ENCODE peak calls at places on chromosomes 13 and 19, in seven cellular contexts. F is keratinocyte, K is suprapubic skin, E is stomach, V is endodermal cell, X is A549, B is right lobe of liver. O is an unnamed sample.

GRCh38 chr13:71695662-71696061 is 171.3 kb downstream of the DACH1 start:
- DNase-seq in B (no peak), K (no peak), F (no peak), E (no peak), V (no peak), X (no peak), O (no peak)

GRCh38 chr13:24007979-24008620 is 110.8 kb upstream of the C1QTNF9B start:
- DNase-seq in B (no peak), X (no peak), F (no peak), E (no peak), K (no peak), V (no peak), O (no peak)

GRCh38 chr13:54433511-54434206 is 1405.0 kb downstream of the OLFM4 start:
- DNase-seq in V (no peak), X (no peak), F (no peak), E (peak), B (no peak), K (no peak), O (no peak)

GRCh38 chr13:89701913-89702312 is 1645.6 kb upstream of the MIR17HG start:
- DNase-seq in K (no peak), X (no peak), V (no peak), B (no peak), E (no peak), F (no peak), O (no peak)

GRCh38 chr13:97855570-97855970 is 97.9 kb upstream of the IPO5 start:
- DNase-seq in V (peak), K (no peak), F (peak), E (no peak), B (no peak), X (peak), O (no peak)

GRCh38 chr19:54183431-54183830 is 5.9 kb downstream of the MBOAT7 start:
- DNase-seq in K (no peak), V (no peak), E (no peak), B (no peak), X (no peak), F (no peak), O (no peak)

GRCh38 chr13:99258210-99258860 is at the start of gene GPR18:
- DNase-seq in V (no peak), F (no peak), E (no peak), K (no peak), B (no peak), X (no peak), O (no peak)

GRCh38 chr13:44760434-44760833 is 184.3 kb upstream of the TSC22D1 start:
- DNase-seq in V (no peak), K (no peak), X (no peak), E (no peak), B (no peak), F (no peak), O (no peak)

GRCh38 chr19:56988271-56988670 is 131.5 kb upstream of the USP29 start:
- DNase-seq in B (no peak), E (no peak), V (no peak), F (no peak), X (no peak), K (no peak), O (no peak)

GRCh38 chr19:55322495-55322894 is 2.6 kb downstream of the TMEM150B start:
- DNase-seq in K (no peak), F (no peak), X (no peak), V (no peak), E (no peak), B (no peak), O (no peak)

GRCh38 chr13:71879945-71880344 is 12.9 kb upstream of the DACH1 start:
- DNase-seq in F (no peak), B (no peak), X (no peak), V (no peak), K (no peak), E (no peak), O (no peak)

GRCh38 chr19:17505218-17505617 is 6.2 kb upstream of the PGLS start:
- DNase-seq in E (no peak), K (no peak), F (no peak), B (no peak), V (no peak), X (no peak), O (no peak)

GRCh38 chr19:42634409-42635232 is 39.9 kb upstream of the CEACAM8 start:
- DNase-seq in F (no peak), X (peak), E (peak), K (no peak), V (peak), B (no peak), O (no peak)

GRCh38 chr19:13398780-13399726 is 107.2 kb downstream of the CACNA1A start:
- DNase-seq in X (peak), E (no peak), K (no peak), V (no peak), B (no peak), F (peak), O (no peak)

GRCh38 chr19:28349604-28350003 is 863.3 kb downstream of the UQCRFS1 start:
- DNase-seq in V (no peak), E (no peak), B (no peak), K (no peak), X (no peak), F (no peak), O (no peak)

GRCh38 chr19:38528213-38528755 is 89.5 kb downstream of the MAP4K1 start:
- DNase-seq in F (no peak), E (no peak), K (no peak), V (no peak), X (peak), B (no peak), O (no peak)

GRCh38 chr19:6481541-6482342 is at the start of gene DENND1C:
- DNase-seq in K (no peak), V (peak), F (no peak), X (peak), B (peak), E (peak), O (no peak)

GRCh38 chr19:34504273-34504808 is 22.8 kb downstream of the WTIP start:
- DNase-seq in F (no peak), B (no peak), V (no peak), K (no peak), X (no peak), E (no peak), O (no peak)

GRCh38 chr19:16660763-16661479 is at the start of gene TMEM38A:
- DNase-seq in X (no peak), E (peak), V (peak), F (no peak), B (peak), K (peak), O (no peak)

GRCh38 chr19:20269461-20269860 is 102.4 kb downstream of the ZNF486 start:
- DNase-seq in V (no peak), X (no peak), F (no peak), K (no peak), B (no peak), E (no peak), O (no peak)

GRCh38 chr13:22278336-22278929 is 607.6 kb downstream of the FGF9 start:
- DNase-seq in V (peak), B (peak), F (no peak), E (peak), K (no peak), X (peak), O (no peak)

GRCh38 chr13:106475852-106476251 is 59.6 kb downstream of the EFNB2 start:
- DNase-seq in F (no peak), E (no peak), K (no peak), B (no peak), X (no peak), V (no peak), O (no peak)

GRCh38 chr19:38551450-38551813 is 66.3 kb downstream of the MAP4K1 start:
- DNase-seq in X (no peak), V (no peak), B (no peak), E (no peak), K (no peak), F (no peak), O (no peak)

GRCh38 chr13:114222461-114222968 is 12.2 kb upstream of the CDC16 start:
- DNase-seq in X (no peak), V (no peak), B (no peak), E (no peak), F (no peak), K (no peak), O (no peak)

GRCh38 chr13:97288486-97288900 is 66.4 kb downstream of the MBNL2 start:
- DNase-seq in E (no peak), B (peak), K (no peak), V (no peak), X (no peak), F (no peak), O (no peak)

GRCh38 chr19:18478545-18479311 is 40.8 kb upstream of the ISYNA1 start:
- DNase-seq in E (peak), X (peak), V (no peak), K (peak), B (peak), F (no peak), O (peak)

GRCh38 chr19:16327911-16328823 is 3.5 kb downstream of the KLF2 start:
- DNase-seq in X (peak), B (peak), F (no peak), V (no peak), K (peak), E (peak), O (peak)

GRCh38 chr19:11381535-11382369 is 2.4 kb downstream of the EPOR start:
- DNase-seq in F (peak), X (peak), B (peak), K (peak), V (peak), E (peak), O (no peak)

GRCh38 chr19:40633207-40633606 is 32.0 kb downstream of the LTBP4 start:
- DNase-seq in X (no peak), V (no peak), B (no peak), K (no peak), E (no peak), F (no peak), O (no peak)

GRCh38 chr19:45496349-45496953 is 396 bp downstream of the RTN2 start:
- DNase-seq in B (peak), F (no peak), K (peak), V (peak), X (no peak), E (no peak), O (no peak)

GRCh38 chr19:35712910-35713845 is 4.6 kb upstream of the KMT2B start:
- DNase-seq in X (no peak), F (no peak), B (no peak), K (no peak), E (no peak), V (no peak), O (no peak)

GRCh38 chr19:8585894-8586750 is 8.9 kb upstream of the MYO1F start:
- DNase-seq in E (peak), B (peak), V (peak), K (peak), F (no peak), X (peak), O (no peak)

GRCh38 chr13:91278888-91279287 is 68.6 kb upstream of the MIR17HG start:
- DNase-seq in K (no peak), F (no peak), E (no peak), X (no peak), V (no peak), B (no peak), O (no peak)

GRCh38 chr13:31962661-31963345 is 68.8 kb upstream of the FRY start:
- DNase-seq in X (no peak), V (no peak), E (no peak), B (no peak), F (no peak), K (no peak), O (no peak)

GRCh38 chr19:33429891-33430673 is 56.6 kb downstream of the CEBPG start:
- DNase-seq in F (no peak), X (no peak), K (peak), E (no peak), V (no peak), B (no peak), O (no peak)

DNA sequence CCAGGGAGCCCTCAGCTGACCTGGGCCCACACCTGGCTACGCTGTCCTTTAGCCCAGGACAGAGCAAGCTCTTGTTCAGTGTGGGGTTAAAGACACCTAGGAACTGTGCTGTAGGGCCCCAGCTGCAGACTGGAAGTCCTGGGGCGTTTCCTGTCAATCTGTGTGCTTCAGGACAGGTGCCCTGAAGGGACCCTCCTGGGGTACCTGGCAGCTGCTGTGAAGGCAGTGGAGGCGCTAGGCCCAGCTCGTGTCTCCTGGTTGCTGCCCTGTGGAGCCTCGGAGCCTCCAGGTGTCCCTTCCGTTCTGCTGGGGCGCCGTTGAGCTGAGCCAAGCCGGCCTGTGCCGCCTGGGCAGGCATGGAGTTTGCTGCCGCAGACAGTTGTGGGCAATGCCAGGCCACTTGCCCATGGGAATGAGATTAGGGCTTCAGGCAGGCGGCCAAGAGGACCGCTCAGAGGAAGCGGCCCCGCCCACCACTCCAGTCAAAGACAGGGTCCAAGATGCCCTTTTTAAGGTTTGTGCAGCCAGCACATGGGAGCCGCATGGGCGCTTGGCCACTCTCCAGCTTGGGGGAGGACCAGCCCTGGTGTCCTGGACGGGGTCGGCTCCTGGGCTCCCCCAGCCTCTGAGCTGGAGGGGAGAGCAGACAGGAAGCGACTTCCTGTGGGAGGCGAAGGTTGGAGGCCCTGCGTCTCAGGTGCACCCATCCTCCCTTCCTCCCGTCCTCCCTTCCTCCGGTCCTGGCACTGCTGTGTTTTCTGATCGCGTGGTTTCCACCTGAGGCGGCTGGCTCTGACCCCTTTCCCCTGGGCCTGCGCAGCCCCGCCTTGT is 4.0 kb downstream of the PTBP1 start:
- DNase-seq in E (peak), B (peak), K (no peak), F (no peak), V (peak), X (no peak), O (peak)
- H3K4me3 ChIP-seq in E (peak), B (peak), K (peak), F (peak), V (peak), X (peak), O (peak)

GRCh38 chr19:2055871-2056809 is 5.1 kb upstream of the MKNK2 start:
- DNase-seq in B (peak), V (peak), E (no peak), X (peak), F (no peak), K (peak), O (no peak)

GRCh38 chr19:2058570-2059421 is 7.8 kb upstream of the MKNK2 start:
- DNase-seq in K (peak), X (no peak), V (no peak), F (no peak), E (no peak), B (no peak), O (no peak)

GRCh38 chr19:2056810-2057192 is 5.8 kb upstream of the MKNK2 start:
- DNase-seq in F (no peak), B (no peak), X (no peak), E (no peak), V (no peak), K (peak), O (no peak)

GRCh38 chr19:2059422-2060201 is 8.6 kb upstream of the MKNK2 start:
- DNase-seq in K (peak), F (no peak), V (no peak), B (peak), E (peak), X (peak), O (no peak)

DNA sequence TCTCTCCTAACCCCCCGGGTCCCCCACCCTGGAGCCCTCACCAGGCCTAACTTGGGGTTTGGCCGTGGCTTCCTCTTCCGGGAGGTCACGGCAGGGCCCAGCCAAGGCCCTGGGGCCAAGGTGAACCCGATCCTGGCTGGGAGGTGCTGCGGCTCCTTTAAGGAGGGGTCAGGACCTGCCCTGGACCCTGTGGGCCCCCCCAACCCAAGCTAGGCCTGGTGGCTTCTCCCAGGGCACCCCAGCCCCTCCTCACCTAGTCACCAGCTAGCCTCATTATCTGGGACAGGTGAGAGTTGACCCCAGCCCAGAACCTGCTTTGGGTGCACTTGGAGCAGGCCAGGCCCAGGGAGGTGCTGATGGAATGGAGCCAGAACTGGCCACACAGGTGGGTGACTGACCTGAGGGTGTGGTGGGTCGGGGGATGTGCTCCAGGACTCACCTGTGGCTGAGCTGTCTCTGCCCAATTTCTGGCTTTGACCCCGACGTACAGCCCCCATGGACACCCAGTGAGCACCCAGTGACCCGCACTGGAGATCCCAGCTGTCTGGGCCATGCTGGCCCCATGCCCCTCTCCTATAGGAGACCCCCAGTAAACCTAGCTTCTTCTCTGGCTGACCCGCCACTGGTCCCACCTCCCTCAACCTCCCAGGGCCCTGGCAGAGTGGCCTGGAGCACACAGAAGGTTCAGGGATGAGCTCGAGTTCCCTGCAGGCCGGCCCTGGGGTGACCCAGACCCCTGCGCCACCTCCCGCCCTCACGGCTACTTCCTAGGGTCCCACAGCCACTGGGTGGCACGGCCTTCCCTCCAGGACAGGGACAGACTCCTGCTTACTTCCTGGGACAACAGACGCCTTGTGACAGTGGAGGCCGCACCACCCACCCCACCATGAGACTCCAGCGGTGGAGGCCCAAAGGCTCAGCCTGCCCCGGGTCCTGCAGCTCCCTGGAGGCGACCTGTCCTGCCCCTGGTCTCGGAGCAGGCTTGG is 6.7 kb upstream of the MKNK2 start:
- DNase-seq in B (peak), X (no peak), E (no peak), F (no peak), V (no peak), K (peak), O (no peak)
- H3K27ac ChIP-seq in B (peak), X (peak), E (peak), F (peak), V (peak), K (peak), O (peak)

GRCh38 chr19:58382997-58383603 is 2.3 kb upstream of the ZNF837 start:
- DNase-seq in F (no peak), E (no peak), V (peak), B (peak), X (no peak), K (no peak), O (no peak)

GRCh38 chr19:58380037-58380735 is 644 bp downstream of the ZNF837 start:
- DNase-seq in V (no peak), X (no peak), F (no peak), E (no peak), B (no peak), K (no peak), O (no peak)

GRCh38 chr19:58379276-58379675 is 1.6 kb downstream of the ZNF837 start:
- DNase-seq in K (no peak), F (no peak), X (no peak), V (no peak), E (no peak), B (peak), O (no peak)

GRCh38 chr19:58381460-58382220 is 810 bp upstream of the ZNF837 start:
- DNase-seq in B (peak), V (peak), K (no peak), F (no peak), E (no peak), X (no peak), O (no peak)

DNA sequence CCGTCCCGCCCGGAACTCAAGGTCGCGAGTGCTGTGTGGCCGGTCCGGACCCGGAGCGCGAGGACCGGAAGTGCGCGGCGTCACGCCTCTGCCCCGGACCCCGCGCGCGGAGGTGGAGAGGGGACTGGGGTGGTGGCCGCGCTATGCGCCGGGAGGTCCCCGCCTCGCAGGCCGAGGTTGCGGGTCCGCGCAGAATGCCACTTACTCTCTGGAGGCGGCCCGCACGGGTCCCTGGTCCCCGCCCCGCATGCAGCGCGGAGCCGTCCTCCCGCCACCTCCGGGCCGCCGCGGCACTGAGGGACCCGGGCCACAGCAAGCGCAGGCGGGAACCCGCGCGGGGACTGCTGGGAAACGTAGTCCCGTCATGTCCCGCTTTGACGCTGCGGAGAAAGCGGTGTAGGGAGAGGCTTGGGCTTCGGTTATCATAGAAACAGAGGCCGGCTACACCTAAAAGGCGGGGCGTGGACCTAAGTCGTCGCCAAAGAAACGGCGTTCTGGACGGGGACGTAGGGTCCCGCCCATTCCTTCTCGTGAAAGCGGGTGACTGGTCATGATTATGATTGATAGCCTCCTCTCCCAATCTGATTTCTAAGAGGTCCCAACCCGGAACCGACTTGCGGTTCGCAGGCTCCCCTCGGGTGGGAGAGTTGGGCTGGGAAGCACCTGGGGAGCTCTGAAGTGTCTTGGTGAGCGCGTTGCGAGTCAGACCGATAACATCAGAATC is at the start of gene ZNF837:
- DNase-seq in F (peak), K (peak), V (peak), E (peak), B (peak), X (peak), O (peak)
- TF ChIP-seq CTCF in F (no peak), K (no peak), V (no peak), E (no peak), B (no peak), X (no peak), O (no peak)

GRCh38 chr13:94712812-94713555 is 639 bp upstream of the SOX21 start:
- DNase-seq in V (peak), E (peak), X (peak), F (no peak), B (peak), K (peak), O (no peak)
- H3K4me3 ChIP-seq in V (peak), E (peak), X (peak), F (peak), B (no peak), K (peak), O (peak)

GRCh38 chr13:49258097-49258796 is 10.5 kb downstream of the CDADC1 start:
- DNase-seq in K (no peak), B (no peak), F (no peak), V (no peak), E (no peak), X (no peak), O (no peak)
- H3K27ac ChIP-seq in K (no peak), B (peak), F (no peak), V (no peak), E (peak), X (no peak), O (no peak)